ENCODE peak calls at places on chromosomes 3 and 15, in seven cellular contexts. One of them, this sample, is unnamed.

GRCh38 chr3:45034612-45035252 is 8.6 kb downstream of the CLEC3B start:
- DNase-seq in NCI-H2081: no peak
- DNase-seq in activated T-helper 1 cell treated with anti-CD3 and anti-CD28 coated beads, Interleukin-2, amount 50 U/mL, for 16 hours: no peak
- DNase-seq in activated naive CD4-positive, alpha-beta T cell treated with anti-CD3 and anti-CD28 coated beads for 36 hours: peak
- DNase-seq in activated CD4-positive, CD25-positive, alpha-beta regulatory T cell treated with anti-CD3 and anti-CD28 coated beads, Interleukin-2, amount 50 U/mL, for 72 hours: peak
- DNase-seq in HEK293T: no peak
- DNase-seq in AG08395: no peak
- DNase-seq in this sample: no peak

GRCh38 chr15:97963779-97964178 is 3.3 kb downstream of the ARRDC4 start:
- DNase-seq in NCI-H2081: no peak
- DNase-seq in activated T-helper 1 cell treated with anti-CD3 and anti-CD28 coated beads, Interleukin-2, amount 50 U/mL, for 16 hours: no peak
- DNase-seq in activated naive CD4-positive, alpha-beta T cell treated with anti-CD3 and anti-CD28 coated beads for 36 hours: no peak
- DNase-seq in activated CD4-positive, CD25-positive, alpha-beta regulatory T cell treated with anti-CD3 and anti-CD28 coated beads, Interleukin-2, amount 50 U/mL, for 72 hours: no peak
- DNase-seq in HEK293T: no peak
- DNase-seq in AG08395: no peak
- DNase-seq in this sample: no peak

GRCh38 chr3:150170843-150171513 is 200.3 kb upstream of the PFN2 start:
- DNase-seq in NCI-H2081: no peak
- DNase-seq in activated T-helper 1 cell treated with anti-CD3 and anti-CD28 coated beads, Interleukin-2, amount 50 U/mL, for 16 hours: no peak
- DNase-seq in activated naive CD4-positive, alpha-beta T cell treated with anti-CD3 and anti-CD28 coated beads for 36 hours: no peak
- DNase-seq in activated CD4-positive, CD25-positive, alpha-beta regulatory T cell treated with anti-CD3 and anti-CD28 coated beads, Interleukin-2, amount 50 U/mL, for 72 hours: no peak
- DNase-seq in HEK293T: no peak
- DNase-seq in AG08395: no peak
- DNase-seq in this sample: no peak

GRCh38 chr15:39896101-39896500 is 24.0 kb downstream of the GPR176 start:
- DNase-seq in NCI-H2081: no peak
- DNase-seq in activated T-helper 1 cell treated with anti-CD3 and anti-CD28 coated beads, Interleukin-2, amount 50 U/mL, for 16 hours: no peak
- DNase-seq in activated naive CD4-positive, alpha-beta T cell treated with anti-CD3 and anti-CD28 coated beads for 36 hours: no peak
- DNase-seq in activated CD4-positive, CD25-positive, alpha-beta regulatory T cell treated with anti-CD3 and anti-CD28 coated beads, Interleukin-2, amount 50 U/mL, for 72 hours: no peak
- DNase-seq in HEK293T: no peak
- DNase-seq in AG08395: no peak
- DNase-seq in this sample: no peak

GRCh38 chr15:78317145-78317836 is 17.9 kb upstream of the SKIC8 start:
- DNase-seq in NCI-H2081: no peak
- DNase-seq in activated T-helper 1 cell treated with anti-CD3 and anti-CD28 coated beads, Interleukin-2, amount 50 U/mL, for 16 hours: no peak
- DNase-seq in activated naive CD4-positive, alpha-beta T cell treated with anti-CD3 and anti-CD28 coated beads for 36 hours: no peak
- DNase-seq in activated CD4-positive, CD25-positive, alpha-beta regulatory T cell treated with anti-CD3 and anti-CD28 coated beads, Interleukin-2, amount 50 U/mL, for 72 hours: no peak
- DNase-seq in HEK293T: no peak
- DNase-seq in AG08395: no peak
- DNase-seq in this sample: peak

GRCh38 chr3:44880284-44880683 is 5.9 kb downstream of the TGM4 start:
- DNase-seq in NCI-H2081: no peak
- DNase-seq in activated T-helper 1 cell treated with anti-CD3 and anti-CD28 coated beads, Interleukin-2, amount 50 U/mL, for 16 hours: no peak
- DNase-seq in activated naive CD4-positive, alpha-beta T cell treated with anti-CD3 and anti-CD28 coated beads for 36 hours: no peak
- DNase-seq in activated CD4-positive, CD25-positive, alpha-beta regulatory T cell treated with anti-CD3 and anti-CD28 coated beads, Interleukin-2, amount 50 U/mL, for 72 hours: no peak
- DNase-seq in HEK293T: no peak
- DNase-seq in AG08395: no peak
- DNase-seq in this sample: no peak

GRCh38 chr3:143314291-143315093 is 194.9 kb downstream of the CHST2 start:
- DNase-seq in NCI-H2081: no peak
- DNase-seq in activated T-helper 1 cell treated with anti-CD3 and anti-CD28 coated beads, Interleukin-2, amount 50 U/mL, for 16 hours: no peak
- DNase-seq in activated naive CD4-positive, alpha-beta T cell treated with anti-CD3 and anti-CD28 coated beads for 36 hours: no peak
- DNase-seq in activated CD4-positive, CD25-positive, alpha-beta regulatory T cell treated with anti-CD3 and anti-CD28 coated beads, Interleukin-2, amount 50 U/mL, for 72 hours: no peak
- DNase-seq in HEK293T: no peak
- DNase-seq in AG08395: peak
- DNase-seq in this sample: peak

GRCh38 chr15:75723171-75723846 is 10.7 kb upstream of the CSPG4 start:
- DNase-seq in NCI-H2081: no peak
- DNase-seq in activated T-helper 1 cell treated with anti-CD3 and anti-CD28 coated beads, Interleukin-2, amount 50 U/mL, for 16 hours: no peak
- DNase-seq in activated naive CD4-positive, alpha-beta T cell treated with anti-CD3 and anti-CD28 coated beads for 36 hours: no peak
- DNase-seq in activated CD4-positive, CD25-positive, alpha-beta regulatory T cell treated with anti-CD3 and anti-CD28 coated beads, Interleukin-2, amount 50 U/mL, for 72 hours: no peak
- DNase-seq in HEK293T: no peak
- DNase-seq in AG08395: no peak
- DNase-seq in this sample: peak

GRCh38 chr3:87437765-87438164 is 161.4 kb upstream of the POU1F1 start:
- DNase-seq in NCI-H2081: no peak
- DNase-seq in activated T-helper 1 cell treated with anti-CD3 and anti-CD28 coated beads, Interleukin-2, amount 50 U/mL, for 16 hours: no peak
- DNase-seq in activated naive CD4-positive, alpha-beta T cell treated with anti-CD3 and anti-CD28 coated beads for 36 hours: no peak
- DNase-seq in activated CD4-positive, CD25-positive, alpha-beta regulatory T cell treated with anti-CD3 and anti-CD28 coated beads, Interleukin-2, amount 50 U/mL, for 72 hours: no peak
- DNase-seq in HEK293T: no peak
- DNase-seq in AG08395: no peak
- DNase-seq in this sample: no peak

GRCh38 chr15:64096486-64097431 is 977 bp downstream of the SNX1 start:
- DNase-seq in NCI-H2081: no peak
- DNase-seq in activated T-helper 1 cell treated with anti-CD3 and anti-CD28 coated beads, Interleukin-2, amount 50 U/mL, for 16 hours: no peak
- DNase-seq in activated naive CD4-positive, alpha-beta T cell treated with anti-CD3 and anti-CD28 coated beads for 36 hours: peak
- DNase-seq in activated CD4-positive, CD25-positive, alpha-beta regulatory T cell treated with anti-CD3 and anti-CD28 coated beads, Interleukin-2, amount 50 U/mL, for 72 hours: no peak
- DNase-seq in HEK293T: no peak
- DNase-seq in AG08395: peak
- DNase-seq in this sample: peak

GRCh38 chr3:124381565-124382333 is 348.5 kb upstream of the UMPS start:
- DNase-seq in NCI-H2081: no peak
- DNase-seq in activated T-helper 1 cell treated with anti-CD3 and anti-CD28 coated beads, Interleukin-2, amount 50 U/mL, for 16 hours: no peak
- DNase-seq in activated naive CD4-positive, alpha-beta T cell treated with anti-CD3 and anti-CD28 coated beads for 36 hours: no peak
- DNase-seq in activated CD4-positive, CD25-positive, alpha-beta regulatory T cell treated with anti-CD3 and anti-CD28 coated beads, Interleukin-2, amount 50 U/mL, for 72 hours: no peak
- DNase-seq in HEK293T: no peak
- DNase-seq in AG08395: no peak
- DNase-seq in this sample: no peak

GRCh38 chr3:71940523-71940922 is 155.6 kb upstream of the PROK2 start:
- DNase-seq in NCI-H2081: no peak
- DNase-seq in activated T-helper 1 cell treated with anti-CD3 and anti-CD28 coated beads, Interleukin-2, amount 50 U/mL, for 16 hours: no peak
- DNase-seq in activated naive CD4-positive, alpha-beta T cell treated with anti-CD3 and anti-CD28 coated beads for 36 hours: no peak
- DNase-seq in activated CD4-positive, CD25-positive, alpha-beta regulatory T cell treated with anti-CD3 and anti-CD28 coated beads, Interleukin-2, amount 50 U/mL, for 72 hours: no peak
- DNase-seq in HEK293T: no peak
- DNase-seq in AG08395: no peak
- DNase-seq in this sample: no peak

GRCh38 chr15:36810656-36811449 is 231.4 kb downstream of the CDIN1 start:
- DNase-seq in NCI-H2081: peak
- DNase-seq in activated T-helper 1 cell treated with anti-CD3 and anti-CD28 coated beads, Interleukin-2, amount 50 U/mL, for 16 hours: no peak
- DNase-seq in activated naive CD4-positive, alpha-beta T cell treated with anti-CD3 and anti-CD28 coated beads for 36 hours: no peak
- DNase-seq in activated CD4-positive, CD25-positive, alpha-beta regulatory T cell treated with anti-CD3 and anti-CD28 coated beads, Interleukin-2, amount 50 U/mL, for 72 hours: no peak
- DNase-seq in HEK293T: peak
- DNase-seq in AG08395: no peak
- DNase-seq in this sample: no peak

GRCh38 chr3:41188291-41188690 is 11.0 kb upstream of the CTNNB1 start:
- DNase-seq in NCI-H2081: no peak
- DNase-seq in activated T-helper 1 cell treated with anti-CD3 and anti-CD28 coated beads, Interleukin-2, amount 50 U/mL, for 16 hours: no peak
- DNase-seq in activated naive CD4-positive, alpha-beta T cell treated with anti-CD3 and anti-CD28 coated beads for 36 hours: peak
- DNase-seq in activated CD4-positive, CD25-positive, alpha-beta regulatory T cell treated with anti-CD3 and anti-CD28 coated beads, Interleukin-2, amount 50 U/mL, for 72 hours: no peak
- DNase-seq in HEK293T: no peak
- DNase-seq in AG08395: no peak
- DNase-seq in this sample: no peak

GRCh38 chr3:65894679-65895078 is 144.0 kb downstream of the MAGI1 start:
- DNase-seq in NCI-H2081: no peak
- DNase-seq in activated T-helper 1 cell treated with anti-CD3 and anti-CD28 coated beads, Interleukin-2, amount 50 U/mL, for 16 hours: no peak
- DNase-seq in activated naive CD4-positive, alpha-beta T cell treated with anti-CD3 and anti-CD28 coated beads for 36 hours: no peak
- DNase-seq in activated CD4-positive, CD25-positive, alpha-beta regulatory T cell treated with anti-CD3 and anti-CD28 coated beads, Interleukin-2, amount 50 U/mL, for 72 hours: no peak
- DNase-seq in HEK293T: no peak
- DNase-seq in AG08395: peak
- DNase-seq in this sample: no peak

GRCh38 chr3:141486735-141487418 is at the start of gene RASA2:
- DNase-seq in NCI-H2081: peak
- DNase-seq in activated T-helper 1 cell treated with anti-CD3 and anti-CD28 coated beads, Interleukin-2, amount 50 U/mL, for 16 hours: peak
- DNase-seq in activated naive CD4-positive, alpha-beta T cell treated with anti-CD3 and anti-CD28 coated beads for 36 hours: peak
- DNase-seq in activated CD4-positive, CD25-positive, alpha-beta regulatory T cell treated with anti-CD3 and anti-CD28 coated beads, Interleukin-2, amount 50 U/mL, for 72 hours: peak
- DNase-seq in HEK293T: peak
- DNase-seq in AG08395: peak
- DNase-seq in this sample: peak

GRCh38 chr3:58180099-58180880 is 30.5 kb downstream of the DNASE1L3 start:
- DNase-seq in NCI-H2081: no peak
- DNase-seq in activated T-helper 1 cell treated with anti-CD3 and anti-CD28 coated beads, Interleukin-2, amount 50 U/mL, for 16 hours: no peak
- DNase-seq in activated naive CD4-positive, alpha-beta T cell treated with anti-CD3 and anti-CD28 coated beads for 36 hours: no peak
- DNase-seq in activated CD4-positive, CD25-positive, alpha-beta regulatory T cell treated with anti-CD3 and anti-CD28 coated beads, Interleukin-2, amount 50 U/mL, for 72 hours: no peak
- DNase-seq in HEK293T: no peak
- DNase-seq in AG08395: no peak
- DNase-seq in this sample: no peak

GRCh38 chr3:188546835-188547670 is 393.1 kb downstream of the LPP start:
- DNase-seq in NCI-H2081: no peak
- DNase-seq in activated T-helper 1 cell treated with anti-CD3 and anti-CD28 coated beads, Interleukin-2, amount 50 U/mL, for 16 hours: no peak
- DNase-seq in activated naive CD4-positive, alpha-beta T cell treated with anti-CD3 and anti-CD28 coated beads for 36 hours: no peak
- DNase-seq in activated CD4-positive, CD25-positive, alpha-beta regulatory T cell treated with anti-CD3 and anti-CD28 coated beads, Interleukin-2, amount 50 U/mL, for 72 hours: no peak
- DNase-seq in HEK293T: no peak
- DNase-seq in AG08395: peak
- DNase-seq in this sample: no peak

GRCh38 chr3:183151086-183151485 is 11.4 kb downstream of the LAMP3 start:
- DNase-seq in NCI-H2081: no peak
- DNase-seq in activated T-helper 1 cell treated with anti-CD3 and anti-CD28 coated beads, Interleukin-2, amount 50 U/mL, for 16 hours: no peak
- DNase-seq in activated naive CD4-positive, alpha-beta T cell treated with anti-CD3 and anti-CD28 coated beads for 36 hours: no peak
- DNase-seq in activated CD4-positive, CD25-positive, alpha-beta regulatory T cell treated with anti-CD3 and anti-CD28 coated beads, Interleukin-2, amount 50 U/mL, for 72 hours: no peak
- DNase-seq in HEK293T: no peak
- DNase-seq in AG08395: no peak
- DNase-seq in this sample: no peak

GRCh38 chr3:53009826-53010539 is 35.9 kb downstream of the SFMBT1 start:
- DNase-seq in NCI-H2081: no peak
- DNase-seq in activated T-helper 1 cell treated with anti-CD3 and anti-CD28 coated beads, Interleukin-2, amount 50 U/mL, for 16 hours: no peak
- DNase-seq in activated naive CD4-positive, alpha-beta T cell treated with anti-CD3 and anti-CD28 coated beads for 36 hours: no peak
- DNase-seq in activated CD4-positive, CD25-positive, alpha-beta regulatory T cell treated with anti-CD3 and anti-CD28 coated beads, Interleukin-2, amount 50 U/mL, for 72 hours: no peak
- DNase-seq in HEK293T: no peak
- DNase-seq in AG08395: no peak
- DNase-seq in this sample: no peak

GRCh38 chr15:99717129-99718024 is 15.9 kb downstream of the LYSMD4 start:
- DNase-seq in NCI-H2081: peak
- DNase-seq in activated T-helper 1 cell treated with anti-CD3 and anti-CD28 coated beads, Interleukin-2, amount 50 U/mL, for 16 hours: no peak
- DNase-seq in activated naive CD4-positive, alpha-beta T cell treated with anti-CD3 and anti-CD28 coated beads for 36 hours: peak
- DNase-seq in activated CD4-positive, CD25-positive, alpha-beta regulatory T cell treated with anti-CD3 and anti-CD28 coated beads, Interleukin-2, amount 50 U/mL, for 72 hours: no peak
- DNase-seq in HEK293T: no peak
- DNase-seq in AG08395: peak
- DNase-seq in this sample: no peak

GRCh38 chr15:95715919-95716318 is 614.6 kb upstream of the NR2F2 start:
- DNase-seq in NCI-H2081: no peak
- DNase-seq in activated T-helper 1 cell treated with anti-CD3 and anti-CD28 coated beads, Interleukin-2, amount 50 U/mL, for 16 hours: no peak
- DNase-seq in activated naive CD4-positive, alpha-beta T cell treated with anti-CD3 and anti-CD28 coated beads for 36 hours: no peak
- DNase-seq in activated CD4-positive, CD25-positive, alpha-beta regulatory T cell treated with anti-CD3 and anti-CD28 coated beads, Interleukin-2, amount 50 U/mL, for 72 hours: no peak
- DNase-seq in HEK293T: peak
- DNase-seq in AG08395: no peak
- DNase-seq in this sample: no peak

GRCh38 chr3:195895078-195895899 is 13.1 kb downstream of the TNK2 start:
- DNase-seq in NCI-H2081: peak
- DNase-seq in activated T-helper 1 cell treated with anti-CD3 and anti-CD28 coated beads, Interleukin-2, amount 50 U/mL, for 16 hours: no peak
- DNase-seq in activated naive CD4-positive, alpha-beta T cell treated with anti-CD3 and anti-CD28 coated beads for 36 hours: peak
- DNase-seq in activated CD4-positive, CD25-positive, alpha-beta regulatory T cell treated with anti-CD3 and anti-CD28 coated beads, Interleukin-2, amount 50 U/mL, for 72 hours: peak
- DNase-seq in HEK293T: peak
- DNase-seq in AG08395: peak
- DNase-seq in this sample: peak

GRCh38 chr3:58804914-58805313 is 138.3 kb upstream of the FAM3D start:
- DNase-seq in NCI-H2081: no peak
- DNase-seq in activated T-helper 1 cell treated with anti-CD3 and anti-CD28 coated beads, Interleukin-2, amount 50 U/mL, for 16 hours: no peak
- DNase-seq in activated naive CD4-positive, alpha-beta T cell treated with anti-CD3 and anti-CD28 coated beads for 36 hours: no peak
- DNase-seq in activated CD4-positive, CD25-positive, alpha-beta regulatory T cell treated with anti-CD3 and anti-CD28 coated beads, Interleukin-2, amount 50 U/mL, for 72 hours: no peak
- DNase-seq in HEK293T: no peak
- DNase-seq in AG08395: no peak
- DNase-seq in this sample: no peak

GRCh38 chr3:133461291-133461690 is 61.4 kb downstream of the BFSP2 start:
- DNase-seq in NCI-H2081: no peak
- DNase-seq in activated T-helper 1 cell treated with anti-CD3 and anti-CD28 coated beads, Interleukin-2, amount 50 U/mL, for 16 hours: no peak
- DNase-seq in activated naive CD4-positive, alpha-beta T cell treated with anti-CD3 and anti-CD28 coated beads for 36 hours: no peak
- DNase-seq in activated CD4-positive, CD25-positive, alpha-beta regulatory T cell treated with anti-CD3 and anti-CD28 coated beads, Interleukin-2, amount 50 U/mL, for 72 hours: no peak
- DNase-seq in HEK293T: no peak
- DNase-seq in AG08395: no peak
- DNase-seq in this sample: no peak

GRCh38 chr3:127678611-127679533 is 6.1 kb downstream of the ABTB1 start:
- DNase-seq in NCI-H2081: no peak
- DNase-seq in activated T-helper 1 cell treated with anti-CD3 and anti-CD28 coated beads, Interleukin-2, amount 50 U/mL, for 16 hours: no peak
- DNase-seq in activated naive CD4-positive, alpha-beta T cell treated with anti-CD3 and anti-CD28 coated beads for 36 hours: no peak
- DNase-seq in activated CD4-positive, CD25-positive, alpha-beta regulatory T cell treated with anti-CD3 and anti-CD28 coated beads, Interleukin-2, amount 50 U/mL, for 72 hours: peak
- DNase-seq in HEK293T: no peak
- DNase-seq in AG08395: no peak
- DNase-seq in this sample: no peak

GRCh38 chr15:74173545-74174215 is at the start of gene ISLR:
- DNase-seq in NCI-H2081: no peak
- DNase-seq in activated T-helper 1 cell treated with anti-CD3 and anti-CD28 coated beads, Interleukin-2, amount 50 U/mL, for 16 hours: no peak
- DNase-seq in activated naive CD4-positive, alpha-beta T cell treated with anti-CD3 and anti-CD28 coated beads for 36 hours: no peak
- DNase-seq in activated CD4-positive, CD25-positive, alpha-beta regulatory T cell treated with anti-CD3 and anti-CD28 coated beads, Interleukin-2, amount 50 U/mL, for 72 hours: peak
- DNase-seq in HEK293T: no peak
- DNase-seq in AG08395: peak
- DNase-seq in this sample: peak

This sample was measured in BE2C.